ENCODE peak calls at places on chromosome 14, in ten cellular contexts. Z is tibial artery; J is ascending aorta; K is hepatocyte; P is neuronal stem cell; D is brain microvascular endothelial cell; T is CD8-positive, alpha-beta T cell; Y is AG04450; F is right atrium auricular region; L is Peyer's patch. W is an unnamed sample.

GRCh38 chr14:92924247-92924646 is 1.3 kb downstream of the CHGA start:
- DNase-seq in Z (no peak), J (no peak), K (no peak), P (no peak), D (no peak), T (no peak), Y (no peak), F (no peak), L (no peak), W (no peak)

GRCh38 chr14:94540031-94540794 is 21.0 kb upstream of the SERPINA4 start:
- DNase-seq in Z (peak), J (no peak), K (no peak), P (no peak), D (peak), T (no peak), Y (no peak), F (peak), L (no peak), W (no peak)

GRCh38 chr14:39071096-39071495 is 31.9 kb downstream of the SEC23A start:
- DNase-seq in Z (no peak), J (no peak), K (no peak), P (no peak), D (no peak), T (no peak), Y (no peak), F (no peak), L (no peak), W (no peak)

GRCh38 chr14:68797180-68797670 is 4.4 kb upstream of the ZFP36L1 start:
- DNase-seq in Z (no peak), J (peak), K (no peak), P (no peak), D (no peak), T (no peak), Y (no peak), F (peak), L (peak), W (peak)

GRCh38 chr14:95915326-95915725 is 38.7 kb downstream of the TUNAR start:
- DNase-seq in Z (no peak), J (no peak), K (peak), P (no peak), D (no peak), T (no peak), Y (no peak), F (no peak), L (no peak), W (no peak)

GRCh38 chr14:63432888-63433552 is 110.2 kb downstream of the PPP2R5E start:
- DNase-seq in Z (no peak), J (no peak), K (no peak), P (no peak), D (no peak), T (no peak), Y (no peak), F (no peak), L (no peak), W (no peak)

GRCh38 chr14:76780875-76781647 is 19.8 kb downstream of the VASH1 start:
- DNase-seq in Z (peak), J (no peak), K (no peak), P (no peak), D (no peak), T (no peak), Y (no peak), F (peak), L (peak), W (no peak)

GRCh38 chr14:102501751-102502315 is 7.7 kb downstream of the ANKRD9 start:
- DNase-seq in Z (no peak), J (no peak), K (no peak), P (no peak), D (no peak), T (no peak), Y (no peak), F (no peak), L (no peak), W (no peak)

GRCh38 chr14:62015945-62016344 is 253.7 kb downstream of the SNAPC1 start:
- DNase-seq in Z (no peak), J (no peak), K (no peak), P (no peak), D (peak), T (no peak), Y (no peak), F (no peak), L (no peak), W (no peak)

GRCh38 chr14:105196228-105196960 is 15.3 kb upstream of the NUDT14 start:
- DNase-seq in Z (no peak), J (no peak), K (no peak), P (peak), D (no peak), T (no peak), Y (no peak), F (no peak), L (no peak), W (no peak)
- H3K27ac ChIP-seq in Z (no peak), J (no peak), K (no peak), P (peak), D (no peak), T (no peak), Y (no peak), F (peak), L (peak), W (peak)

DNA sequence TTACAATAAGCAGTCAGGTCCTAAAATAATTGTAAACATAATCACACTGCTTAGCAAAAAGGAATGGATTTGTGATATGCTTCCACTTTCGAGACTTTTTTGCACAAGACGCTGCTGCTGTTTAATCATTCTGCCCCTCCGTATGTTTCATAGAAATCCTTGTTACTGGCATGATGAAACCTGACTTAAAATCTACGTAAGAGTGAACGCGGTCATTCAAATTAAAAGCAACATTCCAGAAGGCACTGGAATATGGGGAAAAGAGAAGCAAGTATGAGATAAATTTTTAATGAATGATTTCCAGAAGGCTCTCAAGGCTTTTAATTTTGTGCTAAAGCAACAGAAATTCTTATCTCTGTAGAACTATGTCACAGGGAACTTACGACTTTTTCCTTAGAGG is 1.1 kb downstream of the CNIH1 start:
- DNase-seq in Z (no peak), J (no peak), K (no peak), P (no peak), D (no peak), T (no peak), Y (no peak), F (no peak), L (no peak), W (peak)
- H3K27ac ChIP-seq in Z (peak), J (peak), K (peak), P (peak), D (peak), T (no peak), Y (peak), F (peak), L (peak), W (peak)

DNA sequence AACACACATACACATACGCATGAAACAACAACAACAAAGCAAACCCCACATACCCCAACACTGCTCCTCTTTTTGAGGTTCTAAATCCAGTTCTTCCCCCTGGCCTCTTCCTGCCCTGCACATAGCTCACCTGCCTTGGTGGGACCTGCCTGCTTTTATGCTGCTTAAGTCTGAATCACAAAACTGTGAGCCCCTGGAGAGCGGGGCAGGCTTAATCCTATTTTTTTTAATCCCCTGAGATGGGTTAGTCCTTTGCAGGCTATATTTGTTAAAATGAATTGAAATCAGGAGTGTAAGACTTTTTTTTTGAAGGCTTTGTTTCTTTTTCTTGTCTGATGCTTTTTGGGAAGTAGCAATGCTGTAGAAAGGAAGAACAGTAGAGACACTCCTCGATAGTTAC is 84.6 kb upstream of the MAX start:
- DNase-seq in Z (no peak), J (no peak), K (no peak), P (no peak), D (no peak), T (no peak), Y (no peak), F (no peak), L (no peak), W (no peak)
- H3K27ac ChIP-seq in Z (no peak), J (no peak), K (no peak), P (no peak), D (no peak), T (no peak), Y (no peak), F (no peak), L (no peak), W (no peak)

GRCh38 chr14:91126761-91127160 is 12.9 kb downstream of the DGLUCY start:
- DNase-seq in Z (no peak), J (no peak), K (no peak), P (no peak), D (no peak), T (no peak), Y (no peak), F (no peak), L (no peak), W (no peak)
- H3K27ac ChIP-seq in Z (no peak), J (no peak), K (peak), P (no peak), D (no peak), T (no peak), Y (no peak), F (peak), L (peak), W (no peak)

GRCh38 chr14:73773441-73774243 is 59.5 kb upstream of the PNMA1 start:
- DNase-seq in Z (no peak), J (no peak), K (no peak), P (no peak), D (no peak), T (no peak), Y (no peak), F (no peak), L (no peak), W (no peak)
- H3K27ac ChIP-seq in Z (peak), J (peak), K (peak), P (no peak), D (no peak), T (no peak), Y (no peak), F (no peak), L (peak), W (no peak)

DNA sequence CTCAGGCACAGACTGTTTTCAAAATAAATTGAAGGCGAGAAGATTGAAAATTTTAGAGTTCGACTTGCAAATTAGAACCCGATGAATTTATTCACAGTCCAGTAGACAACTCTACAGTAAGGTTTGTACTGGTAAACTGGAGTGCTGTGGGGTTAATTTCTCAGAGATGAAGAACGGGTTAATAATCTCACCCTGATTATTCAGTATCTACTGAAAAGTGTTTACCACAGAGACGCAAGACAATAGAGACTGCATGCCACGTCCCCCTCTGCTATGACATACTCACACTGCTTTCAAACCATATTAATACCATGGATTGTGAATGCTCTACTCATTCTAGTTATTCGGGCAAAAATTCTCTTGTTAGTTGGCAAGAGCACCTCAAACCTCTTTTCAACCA is 36.1 kb downstream of the CFL2 start:
- DNase-seq in Z (no peak), J (no peak), K (no peak), P (no peak), D (peak), T (no peak), Y (no peak), F (no peak), L (no peak), W (no peak)
- H3K27ac ChIP-seq in Z (no peak), J (no peak), K (no peak), P (no peak), D (peak), T (no peak), Y (no peak), F (no peak), L (no peak), W (peak)

GRCh38 chr14:64725879-64726584 is 21.8 kb downstream of the PLEKHG3 start:
- DNase-seq in Z (no peak), J (no peak), K (no peak), P (no peak), D (no peak), T (no peak), Y (no peak), F (no peak), L (no peak), W (no peak)

GRCh38 chr14:64725360-64725815 is 21.2 kb downstream of the PLEKHG3 start:
- DNase-seq in Z (peak), J (no peak), K (no peak), P (no peak), D (no peak), T (no peak), Y (no peak), F (no peak), L (no peak), W (no peak)

GRCh38 chr14:64727551-64728071 is 23.4 kb downstream of the PLEKHG3 start:
- DNase-seq in Z (peak), J (no peak), K (no peak), P (no peak), D (no peak), T (no peak), Y (no peak), F (no peak), L (no peak), W (no peak)

GRCh38 chr14:64728106-64728505 is 23.9 kb downstream of the PLEKHG3 start:
- DNase-seq in Z (peak), J (no peak), K (no peak), P (no peak), D (no peak), T (no peak), Y (no peak), F (no peak), L (no peak), W (no peak)

GRCh38 chr14:64726585-64726890 is 22.3 kb downstream of the PLEKHG3 start:
- DNase-seq in Z (peak), J (no peak), K (peak), P (no peak), D (peak), T (no peak), Y (no peak), F (no peak), L (no peak), W (no peak)
- H3K27ac ChIP-seq in Z (peak), J (peak), K (peak), P (no peak), D (no peak), T (no peak), Y (no peak), F (peak), L (peak), W (no peak)

DNA sequence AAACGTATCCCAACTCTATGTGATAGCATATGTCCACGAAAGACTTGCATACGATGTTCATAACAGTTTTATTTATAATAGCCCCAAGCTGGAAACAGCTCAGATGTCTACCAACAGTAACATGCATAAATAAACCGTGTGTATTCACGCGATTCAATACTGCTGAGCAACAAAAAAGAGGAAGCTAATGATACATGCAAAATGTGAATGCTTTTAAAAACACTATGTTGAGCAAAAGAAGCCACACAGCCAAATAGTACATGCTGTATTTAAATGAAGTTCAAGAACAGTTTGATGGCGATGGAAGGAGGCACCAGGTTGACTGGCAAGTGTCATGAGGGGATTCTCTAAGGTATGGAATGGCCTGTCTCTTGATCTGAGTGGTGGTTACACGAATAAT is 55.6 kb downstream of the TRIM9 start:
- DNase-seq in Z (no peak), J (no peak), K (no peak), P (no peak), D (no peak), T (no peak), Y (no peak), F (no peak), L (no peak), W (no peak)
- H3K27ac ChIP-seq in Z (no peak), J (no peak), K (no peak), P (no peak), D (no peak), T (no peak), Y (no peak), F (no peak), L (no peak), W (no peak)

GRCh38 chr14:83689265-83689664 is 1840.7 kb upstream of the FLRT2 start:
- DNase-seq in Z (no peak), J (no peak), K (no peak), P (no peak), D (no peak), T (no peak), Y (no peak), F (no peak), L (no peak), W (no peak)
- H3K27ac ChIP-seq in Z (no peak), J (no peak), K (no peak), P (no peak), D (no peak), T (no peak), Y (no peak), F (no peak), L (no peak), W (no peak)

GRCh38 chr14:88212691-88213090 is 110.4 kb downstream of the KCNK10 start:
- DNase-seq in Z (no peak), J (no peak), K (no peak), P (no peak), D (no peak), T (no peak), Y (no peak), F (no peak), L (no peak), W (no peak)
- H3K27ac ChIP-seq in Z (no peak), J (no peak), K (no peak), P (no peak), D (no peak), T (no peak), Y (no peak), F (no peak), L (no peak), W (no peak)